ENCODE peak calls at places on chromosome 20, in eight cellular contexts. G is H9; N is CD8-positive, alpha-beta T cell; U is breast epithelium; A is HCT116; V is pancreas; B is psoas muscle; S is PC-9. O is an unnamed sample.

GRCh38 chr20:4765681-4766080 is 44.0 kb downstream of the PRND start:
- DNase-seq in G (no peak), V (no peak), A (no peak), U (no peak), N (no peak), B (no peak), S (no peak), O (no peak)

GRCh38 chr20:43904195-43904594 is 10.5 kb upstream of the TOX2 start:
- DNase-seq in N (no peak), V (no peak), U (no peak), G (no peak), S (no peak), A (no peak), B (no peak), O (no peak)

GRCh38 chr20:44217342-44218092 is 6.9 kb upstream of the OSER1 start:
- DNase-seq in V (peak; percentile 62), B (peak; percentile 78), A (peak; percentile 65), S (peak; percentile 76), U (peak; percentile 51), G (peak; percentile 82), N (peak; percentile 56), O (peak; percentile 74)

GRCh38 chr20:14550655-14551054 is 213.2 kb upstream of the FLRT3 start:
- DNase-seq in A (no peak), U (no peak), S (no peak), V (no peak), B (no peak), G (no peak), N (no peak), O (no peak)

GRCh38 chr20:4151991-4152695 is 136.8 kb upstream of the RNF24 start:
- DNase-seq in B (no peak), S (no peak), G (no peak), V (no peak), A (no peak), N (no peak), U (no peak), O (no peak)

GRCh38 chr20:19737025-19737424 is 21.0 kb upstream of the RIN2 start:
- DNase-seq in S (peak; percentile 25), A (no peak), B (no peak), N (no peak), G (no peak), V (no peak), U (no peak), O (no peak)

GRCh38 chr20:10219452-10219791 is 792 bp downstream of the SNAP25 start:
- DNase-seq in A (no peak), U (peak; percentile 44), S (peak; percentile 62), B (peak; percentile 80), V (peak; percentile 60), G (peak; percentile 78), N (peak; percentile 44), O (peak; percentile 92)

GRCh38 chr20:10316582-10316981 is 98.0 kb downstream of the SNAP25 start:
- DNase-seq in B (no peak), G (no peak), S (no peak), U (no peak), A (peak; percentile 22), N (no peak), V (no peak), O (peak; percentile 45)

GRCh38 chr20:10469599-10469998 is 34.5 kb downstream of the SLX4IP start:
- DNase-seq in N (no peak), B (no peak), U (peak; percentile 54), A (peak; percentile 46), S (no peak), V (no peak), G (no peak), O (peak; percentile 96)

GRCh38 chr20:44029848-44030230 is 115.2 kb downstream of the TOX2 start:
- DNase-seq in S (no peak), G (no peak), A (no peak), U (no peak), B (no peak), V (no peak), N (no peak), O (no peak)

GRCh38 chr20:47743671-47744070 is 41.6 kb downstream of the SULF2 start:
- DNase-seq in U (no peak), S (no peak), A (no peak), B (no peak), N (no peak), G (no peak), V (no peak), O (no peak)

GRCh38 chr20:2691127-2691526 is 1.5 kb upstream of the EBF4 start:
- DNase-seq in U (no peak), A (no peak), G (no peak), B (no peak), N (no peak), V (no peak), S (no peak), O (no peak)

GRCh38 chr20:2690213-2690612 is 2.4 kb upstream of the EBF4 start:
- DNase-seq in S (no peak), V (no peak), U (no peak), N (no peak), A (no peak), B (no peak), G (no peak), O (no peak)

GRCh38 chr20:2692036-2692885 is at the start of gene EBF4:
- DNase-seq in S (peak; percentile 27), U (peak; percentile 23), N (no peak), G (peak; percentile 52), A (no peak), V (peak; percentile 49), B (no peak), O (no peak)

GRCh38 chr20:2691663-2692035 is 931 bp upstream of the EBF4 start:
- DNase-seq in S (no peak), V (no peak), G (no peak), N (no peak), B (no peak), U (no peak), A (no peak), O (no peak)

DNA sequence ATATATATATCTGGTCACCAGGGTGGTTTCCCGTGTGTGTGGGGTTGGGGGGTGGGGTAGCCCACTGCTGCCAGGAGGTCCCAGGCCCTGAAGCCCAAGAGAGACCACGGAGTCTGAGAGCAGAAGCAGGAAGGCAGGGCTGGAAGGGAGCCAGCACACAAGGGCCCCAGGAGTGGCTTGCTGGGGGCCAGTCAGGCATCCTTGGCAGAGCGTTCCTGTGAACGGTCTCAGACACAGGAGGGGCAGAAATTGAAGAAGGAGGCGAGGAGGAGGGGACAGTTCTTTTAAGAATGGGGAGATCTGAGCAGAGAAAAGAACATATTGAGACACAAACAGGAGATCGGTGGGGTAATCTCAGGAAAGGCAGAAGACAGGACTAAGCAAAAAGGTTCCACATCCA is 1.9 kb upstream of the EBF4 start:
- DNase-seq in B (no peak), N (no peak), V (no peak), S (no peak), U (no peak), G (no peak), A (no peak), O (no peak)
- H3K27me3 ChIP-seq in B (no peaks in the 10 kb centered on the region), N (peaks cover 5% of the 10 kb centered on the region), V (no peaks in the 10 kb centered on the region), S (peaks cover 77% of the 10 kb centered on the region), U (no peaks in the 10 kb centered on the region), G (peaks cover 52% of the 10 kb centered on the region), A (no peaks in the 10 kb centered on the region), O (peaks cover 39% of the 10 kb centered on the region)

GRCh38 chr20:64101731-64102621 is 5.4 kb downstream of the NPBWR2 start:
- DNase-seq in G (peak; percentile 74), B (peak; percentile 63), U (no peak), S (peak; percentile 60), V (no peak), N (peak; percentile 61), A (no peak), O (peak; percentile 61)

GRCh38 chr20:64104667-64105451 is 2.5 kb downstream of the NPBWR2 start:
- DNase-seq in V (no peak), S (peak; percentile 1), G (no peak), A (no peak), B (peak; percentile 36), N (no peak), U (no peak), O (no peak)

GRCh38 chr20:64105846-64106434 is 1.4 kb downstream of the NPBWR2 start:
- DNase-seq in N (no peak), V (no peak), A (no peak), U (no peak), B (peak; percentile 35), G (no peak), S (no peak), O (no peak)

GRCh38 chr20:64102647-64103354 is 4.6 kb downstream of the NPBWR2 start:
- DNase-seq in V (no peak), B (peak; percentile 33), S (no peak), N (no peak), A (no peak), U (no peak), G (peak; percentile 74), O (no peak)

DNA sequence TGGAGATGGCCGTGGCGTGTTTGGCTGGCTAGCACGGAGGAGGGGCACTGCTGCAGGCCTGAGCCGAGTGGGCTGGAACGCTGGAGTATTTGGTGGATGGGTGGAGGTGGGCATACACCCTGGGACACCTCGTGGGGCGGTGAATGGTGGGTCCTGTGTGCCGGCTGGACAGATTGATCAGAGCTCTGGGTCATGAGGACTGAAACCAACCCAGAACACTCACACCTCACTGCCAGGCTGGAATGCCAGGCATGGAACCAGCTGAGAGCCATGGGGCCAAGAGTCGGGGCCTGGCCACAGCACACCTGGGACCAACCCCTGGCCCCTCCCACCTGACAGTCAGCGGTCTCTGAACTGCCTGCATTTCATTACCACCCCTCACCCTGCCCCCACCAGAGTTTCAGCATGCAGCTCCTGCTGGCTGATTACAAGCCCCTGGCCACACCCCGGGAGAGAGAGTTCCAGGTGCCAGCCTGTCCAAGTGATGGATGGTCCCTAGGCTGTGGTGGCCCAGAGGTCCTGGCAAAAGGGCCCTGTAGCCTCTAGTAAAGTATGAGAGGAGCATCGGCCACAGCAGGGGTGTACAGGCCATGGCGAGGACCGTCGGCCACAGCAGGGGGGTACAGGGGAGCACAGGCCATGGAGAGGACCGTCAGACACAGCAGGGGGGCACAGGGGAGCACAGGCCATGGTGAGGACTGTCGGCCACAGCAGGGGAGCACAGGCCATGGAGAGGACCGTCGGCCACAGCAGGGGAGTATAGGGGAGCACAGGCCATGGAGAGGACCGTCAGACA is 3.3 kb downstream of the NPBWR2 start:
- DNase-seq in A (no peak), S (no peak), G (no peak), B (no peak), U (no peak), N (no peak), V (no peak), O (no peak)
- H3K4me1 ChIP-seq in A (peaks cover 13% of the 10 kb centered on the region), S (no peaks in the 10 kb centered on the region), G (no peaks in the 10 kb centered on the region), B (peaks cover 4% of the 10 kb centered on the region), U (no peaks in the 10 kb centered on the region), N (peaks cover 23% of the 10 kb centered on the region), V (peaks cover 3% of the 10 kb centered on the region), O (no peaks in the 10 kb centered on the region)

GRCh38 chr20:57709823-57710799 is at the start of gene PMEPA1:
- DNase-seq in N (peak; percentile 87), V (peak; percentile 96), S (peak; percentile 99), G (peak; percentile 96), B (peak; percentile 96), A (peak; percentile 56), U (peak; percentile 95), O (peak; percentile 97)
- TF ChIP-seq CTCF in N (no peak), V (no peak), S (no peak), G (no peak), B (no peak), A (no peak), U (no peak), O (no peak)

DNA sequence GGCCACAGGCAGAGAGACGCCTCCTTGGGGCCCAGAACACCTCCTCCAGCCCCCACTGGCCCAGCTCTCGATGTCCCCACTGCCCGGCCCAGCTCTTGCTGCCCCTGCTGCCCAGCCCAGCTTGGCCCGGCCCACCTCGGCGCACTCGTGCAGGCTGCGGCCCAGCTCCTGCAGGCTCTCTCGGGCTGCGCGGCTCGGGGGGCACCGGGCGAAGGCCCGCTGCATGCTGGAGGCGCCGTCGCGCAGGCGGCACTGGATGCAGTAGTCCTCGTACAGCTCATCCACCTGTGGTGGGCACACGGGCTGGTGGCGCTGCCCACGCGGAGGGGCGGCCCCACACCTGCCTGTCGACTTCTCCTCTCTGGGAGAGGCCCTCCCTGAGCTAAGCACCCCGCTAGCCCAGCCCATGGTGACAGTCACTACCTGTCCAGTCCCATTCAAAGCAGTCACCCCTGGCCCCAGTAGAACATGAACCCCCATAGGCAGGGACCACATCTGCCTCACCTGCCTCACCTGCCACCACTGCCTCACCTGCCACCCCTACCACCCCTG is 81.8 kb downstream of the RIPOR3 start:
- DNase-seq in B (no peak), A (no peak), G (no peak), N (no peak), V (no peak), U (no peak), S (no peak), O (no peak)
- H3K27me3 ChIP-seq in B (no peaks in the 10 kb centered on the region), A (no peaks in the 10 kb centered on the region), G (no peaks in the 10 kb centered on the region), N (no peaks in the 10 kb centered on the region), V (no peaks in the 10 kb centered on the region), U (no peaks in the 10 kb centered on the region), S (no peaks in the 10 kb centered on the region), O (no peaks in the 10 kb centered on the region)